ENCODE peak calls at places on chromosomes 11 and 22, in ten cellular contexts. H is activated CD4-positive, alpha-beta T cell treated with anti-CD3 and anti-CD28 coated beads, Interleukin-2, amount 50 U/mL, for 1 hour; C is stomach; Q is activated T-cell treated with anti-CD3 and anti-CD28 coated beads for 48 hours; L is CD4-positive, alpha-beta T cell; K is stimulated activated CD4-positive, alpha-beta T cell treated with anti-CD3 and anti-CD28 coated beads, Interleukin-4, amount 100 ng/mL, for 1 hour; I is ELR; U is activated CD8-positive, alpha-beta T cell treated with anti-CD3 and anti-CD28 coated beads, Interleukin-2, amount 10 ng/mL, durations not matched to agents 7 days and 5 days; T is IMR-90; V is NCI-H2081. J is an unnamed sample.

GRCh38 chr11:121105851-121106250 is 4.8 kb downstream of the TECTA start:
- DNase-seq in V (no peak), I (no peak), L (no peak), C (no peak), K (no peak), Q (no peak), U (no peak), T (no peak), H (no peak), J (peak)

GRCh38 chr11:43952401-43953342 is 10.2 kb downstream of the C11orf96 start:
- DNase-seq in U (no peak), V (no peak), C (no peak), T (no peak), H (no peak), I (no peak), Q (no peak), K (no peak), L (no peak), J (no peak)

GRCh38 chr11:69906453-69906907 is 87.3 kb upstream of the FGF3 start:
- DNase-seq in K (no peak), U (no peak), H (no peak), Q (no peak), I (peak), V (no peak), C (no peak), L (no peak), T (peak), J (no peak)

GRCh38 chr11:282171-282570 is 4.0 kb downstream of the NLRP6 start:
- DNase-seq in C (no peak), L (no peak), I (no peak), K (no peak), Q (no peak), U (no peak), H (no peak), T (no peak), V (no peak), J (no peak)

GRCh38 chr11:101127699-101128570 is 1.7 kb downstream of the PGR start:
- DNase-seq in T (no peak), H (no peak), K (no peak), L (no peak), V (peak), C (peak), U (no peak), Q (no peak), I (no peak), J (peak)

GRCh38 chr11:128904872-128905344 is 13.8 kb downstream of the KCNJ5 start:
- DNase-seq in L (no peak), V (peak), K (no peak), H (no peak), U (no peak), C (no peak), T (no peak), Q (no peak), I (no peak), J (peak)

GRCh38 chr11:36196476-36197099 is 92.6 kb downstream of the COMMD9 start:
- DNase-seq in V (no peak), T (peak), Q (no peak), U (no peak), K (no peak), I (no peak), L (no peak), H (no peak), C (no peak), J (no peak)

GRCh38 chr11:2462986-2463765 is 18.4 kb downstream of the KCNQ1 start:
- DNase-seq in C (peak), H (no peak), U (no peak), V (no peak), T (no peak), L (no peak), I (no peak), K (no peak), Q (no peak), J (no peak)

GRCh38 chr11:61418136-61418535 is 11.6 kb downstream of the CPSF7 start:
- DNase-seq in U (no peak), I (peak), Q (no peak), L (no peak), V (no peak), H (no peak), T (peak), K (no peak), C (no peak), J (no peak)

GRCh38 chr11:117923275-117923674 is 5.9 kb downstream of the TMPRSS13 start:
- DNase-seq in T (no peak), H (no peak), K (no peak), U (no peak), C (no peak), I (no peak), L (no peak), V (no peak), Q (no peak), J (no peak)

GRCh38 chr11:23540101-23540561 is 679.9 kb upstream of the CCDC179 start:
- DNase-seq in U (peak), Q (no peak), K (no peak), V (peak), T (peak), I (peak), C (no peak), L (no peak), H (no peak), J (peak)

GRCh38 chr22:38935616-38936015 is 21.8 kb upstream of the APOBEC3A start:
- DNase-seq in T (no peak), Q (no peak), U (no peak), K (no peak), V (no peak), L (no peak), C (no peak), H (no peak), I (no peak), J (no peak)

GRCh38 chr11:118914178-118914918 is 11.4 kb downstream of the BCL9L start:
- DNase-seq in H (peak), C (no peak), L (peak), K (peak), I (peak), Q (peak), V (peak), U (peak), T (no peak), J (no peak)

GRCh38 chr11:34475656-34476055 is 36.9 kb downstream of the CAT start:
- DNase-seq in K (no peak), H (no peak), Q (no peak), I (no peak), C (no peak), L (no peak), V (no peak), U (no peak), T (no peak), J (no peak)

GRCh38 chr11:44797886-44798683 is 71.3 kb downstream of the TSPAN18 start:
- DNase-seq in V (no peak), H (no peak), L (no peak), C (no peak), I (no peak), U (no peak), K (no peak), Q (no peak), T (peak), J (no peak)

GRCh38 chr11:118915941-118916841 is 9.5 kb downstream of the BCL9L start:
- DNase-seq in H (no peak), I (no peak), U (no peak), V (no peak), C (no peak), L (no peak), K (no peak), T (no peak), Q (no peak), J (no peak)

GRCh38 chr11:46675288-46675851 is 25.0 kb downstream of the ARHGAP1 start:
- DNase-seq in I (peak), C (peak), H (no peak), K (no peak), L (no peak), U (no peak), T (peak), V (peak), Q (no peak), J (no peak)

GRCh38 chr11:27933992-27934829 is 173.7 kb downstream of the KIF18A start:
- DNase-seq in V (no peak), H (no peak), L (no peak), K (no peak), U (no peak), T (peak), Q (no peak), I (peak), C (no peak), J (no peak)

J was measured in NCI-H82.